ENCODE peak calls at places on chromosomes 11 and 22, in four cellular contexts. One of them, this sample, is unnamed.

GRCh38 chr22:31206896-31207687 is 5.0 kb upstream of the LIMK2 start:
- DNase-seq in activated CD4-positive, alpha-beta T cell treated with anti-CD3 and anti-CD28 coated beads for 48 hours: peak
- DNase-seq in activated CD8-positive, alpha-beta T cell treated with anti-CD3 and anti-CD28 coated beads for 36 hours: peak
- DNase-seq in T follicular helper cell: no peak
- DNase-seq in this sample: no peak

GRCh38 chr11:123616505-123617198 is 37.8 kb downstream of the SCN3B start:
- DNase-seq in activated CD4-positive, alpha-beta T cell treated with anti-CD3 and anti-CD28 coated beads for 48 hours: no peak
- DNase-seq in T follicular helper cell: no peak
- DNase-seq in activated CD8-positive, alpha-beta T cell treated with anti-CD3 and anti-CD28 coated beads for 36 hours: no peak
- DNase-seq in this sample: no peak

GRCh38 chr22:39765029-39765428 is 128.5 kb downstream of the ENTHD1 start:
- DNase-seq in T follicular helper cell: no peak
- DNase-seq in activated CD8-positive, alpha-beta T cell treated with anti-CD3 and anti-CD28 coated beads for 36 hours: no peak
- DNase-seq in activated CD4-positive, alpha-beta T cell treated with anti-CD3 and anti-CD28 coated beads for 48 hours: no peak
- DNase-seq in this sample: peak

GRCh38 chr11:79314906-79315689 is 125.7 kb downstream of the TENM4 start:
- DNase-seq in activated CD4-positive, alpha-beta T cell treated with anti-CD3 and anti-CD28 coated beads for 48 hours: no peak
- DNase-seq in T follicular helper cell: no peak
- DNase-seq in activated CD8-positive, alpha-beta T cell treated with anti-CD3 and anti-CD28 coated beads for 36 hours: no peak
- DNase-seq in this sample: no peak

GRCh38 chr11:116951762-116952161 is 114.3 kb upstream of the APOA1 start:
- DNase-seq in T follicular helper cell: no peak
- DNase-seq in activated CD8-positive, alpha-beta T cell treated with anti-CD3 and anti-CD28 coated beads for 36 hours: no peak
- DNase-seq in activated CD4-positive, alpha-beta T cell treated with anti-CD3 and anti-CD28 coated beads for 48 hours: no peak
- DNase-seq in this sample: no peak

GRCh38 chr22:38799265-38800002 is 5.5 kb upstream of the DNAL4 start:
- DNase-seq in activated CD8-positive, alpha-beta T cell treated with anti-CD3 and anti-CD28 coated beads for 36 hours: no peak
- DNase-seq in activated CD4-positive, alpha-beta T cell treated with anti-CD3 and anti-CD28 coated beads for 48 hours: no peak
- DNase-seq in T follicular helper cell: no peak
- DNase-seq in this sample: no peak

GRCh38 chr22:46965552-46966494 is 203.4 kb downstream of the TBC1D22A start:
- DNase-seq in activated CD4-positive, alpha-beta T cell treated with anti-CD3 and anti-CD28 coated beads for 48 hours: no peak
- DNase-seq in T follicular helper cell: no peak
- DNase-seq in activated CD8-positive, alpha-beta T cell treated with anti-CD3 and anti-CD28 coated beads for 36 hours: no peak
- DNase-seq in this sample: no peak

GRCh38 chr22:34914871-34915270 is 151.1 kb upstream of the ISX start:
- DNase-seq in activated CD4-positive, alpha-beta T cell treated with anti-CD3 and anti-CD28 coated beads for 48 hours: no peak
- DNase-seq in T follicular helper cell: no peak
- DNase-seq in activated CD8-positive, alpha-beta T cell treated with anti-CD3 and anti-CD28 coated beads for 36 hours: no peak
- DNase-seq in this sample: no peak

GRCh38 chr11:721913-722811 is 16.1 kb downstream of the EPS8L2 start:
- DNase-seq in T follicular helper cell: peak
- DNase-seq in activated CD8-positive, alpha-beta T cell treated with anti-CD3 and anti-CD28 coated beads for 36 hours: peak
- DNase-seq in activated CD4-positive, alpha-beta T cell treated with anti-CD3 and anti-CD28 coated beads for 48 hours: peak
- DNase-seq in this sample: peak

GRCh38 chr22:44723801-44724200 is 21.8 kb downstream of the PRR5 start:
- DNase-seq in activated CD4-positive, alpha-beta T cell treated with anti-CD3 and anti-CD28 coated beads for 48 hours: no peak
- DNase-seq in T follicular helper cell: no peak
- DNase-seq in activated CD8-positive, alpha-beta T cell treated with anti-CD3 and anti-CD28 coated beads for 36 hours: no peak
- DNase-seq in this sample: peak

GRCh38 chr11:44923796-44924195 is 26.9 kb downstream of the TP53I11 start:
- DNase-seq in T follicular helper cell: no peak
- DNase-seq in activated CD4-positive, alpha-beta T cell treated with anti-CD3 and anti-CD28 coated beads for 48 hours: no peak
- DNase-seq in activated CD8-positive, alpha-beta T cell treated with anti-CD3 and anti-CD28 coated beads for 36 hours: no peak
- DNase-seq in this sample: no peak

GRCh38 chr11:19060629-19061028 is at the start of gene MRGPRX2:
- DNase-seq in T follicular helper cell: no peak
- DNase-seq in activated CD8-positive, alpha-beta T cell treated with anti-CD3 and anti-CD28 coated beads for 36 hours: peak
- DNase-seq in activated CD4-positive, alpha-beta T cell treated with anti-CD3 and anti-CD28 coated beads for 48 hours: peak
- DNase-seq in this sample: no peak

GRCh38 chr11:20090654-20091374 is 69.5 kb downstream of the DBX1 start:
- DNase-seq in activated CD4-positive, alpha-beta T cell treated with anti-CD3 and anti-CD28 coated beads for 48 hours: no peak
- DNase-seq in T follicular helper cell: no peak
- DNase-seq in activated CD8-positive, alpha-beta T cell treated with anti-CD3 and anti-CD28 coated beads for 36 hours: no peak
- DNase-seq in this sample: no peak

GRCh38 chr11:57207160-57207559 is 25.4 kb downstream of the LRRC55 start:
- DNase-seq in T follicular helper cell: no peak
- DNase-seq in activated CD8-positive, alpha-beta T cell treated with anti-CD3 and anti-CD28 coated beads for 36 hours: no peak
- DNase-seq in activated CD4-positive, alpha-beta T cell treated with anti-CD3 and anti-CD28 coated beads for 48 hours: no peak
- DNase-seq in this sample: no peak

GRCh38 chr11:4514196-4514595 is 30.8 kb upstream of the OR52M1 start:
- DNase-seq in activated CD8-positive, alpha-beta T cell treated with anti-CD3 and anti-CD28 coated beads for 36 hours: no peak
- DNase-seq in activated CD4-positive, alpha-beta T cell treated with anti-CD3 and anti-CD28 coated beads for 48 hours: no peak
- DNase-seq in T follicular helper cell: no peak
- DNase-seq in this sample: no peak

GRCh38 chr11:70297341-70297740 is 26.9 kb downstream of the PPFIA1 start:
- DNase-seq in activated CD8-positive, alpha-beta T cell treated with anti-CD3 and anti-CD28 coated beads for 36 hours: no peak
- DNase-seq in activated CD4-positive, alpha-beta T cell treated with anti-CD3 and anti-CD28 coated beads for 48 hours: no peak
- DNase-seq in T follicular helper cell: no peak
- DNase-seq in this sample: no peak

GRCh38 chr11:134981824-134982223 is 569.8 kb upstream of the B3GAT1 start:
- DNase-seq in activated CD4-positive, alpha-beta T cell treated with anti-CD3 and anti-CD28 coated beads for 48 hours: no peak
- DNase-seq in T follicular helper cell: no peak
- DNase-seq in activated CD8-positive, alpha-beta T cell treated with anti-CD3 and anti-CD28 coated beads for 36 hours: no peak
- DNase-seq in this sample: no peak

GRCh38 chr11:8227156-8228152 is 36.2 kb downstream of the LMO1 start:
- DNase-seq in T follicular helper cell: no peak
- DNase-seq in activated CD4-positive, alpha-beta T cell treated with anti-CD3 and anti-CD28 coated beads for 48 hours: no peak
- DNase-seq in activated CD8-positive, alpha-beta T cell treated with anti-CD3 and anti-CD28 coated beads for 36 hours: no peak
- DNase-seq in this sample: no peak

GRCh38 chr22:39630721-39631120 is 60.2 kb downstream of the CACNA1I start:
- DNase-seq in T follicular helper cell: no peak
- DNase-seq in activated CD8-positive, alpha-beta T cell treated with anti-CD3 and anti-CD28 coated beads for 36 hours: no peak
- DNase-seq in activated CD4-positive, alpha-beta T cell treated with anti-CD3 and anti-CD28 coated beads for 48 hours: no peak
- DNase-seq in this sample: no peak

GRCh38 chr22:19597399-19597735 is 73.2 kb upstream of the CLDN5 start:
- DNase-seq in activated CD4-positive, alpha-beta T cell treated with anti-CD3 and anti-CD28 coated beads for 48 hours: peak
- DNase-seq in activated CD8-positive, alpha-beta T cell treated with anti-CD3 and anti-CD28 coated beads for 36 hours: peak
- DNase-seq in T follicular helper cell: peak
- DNase-seq in this sample: peak

GRCh38 chr22:35380537-35381423 is at the start of gene HMOX1:
- DNase-seq in T follicular helper cell: no peak
- DNase-seq in activated CD4-positive, alpha-beta T cell treated with anti-CD3 and anti-CD28 coated beads for 48 hours: peak
- DNase-seq in activated CD8-positive, alpha-beta T cell treated with anti-CD3 and anti-CD28 coated beads for 36 hours: peak
- DNase-seq in this sample: no peak

GRCh38 chr22:30829901-30830550 is 135.4 kb downstream of the OSBP2 start:
- DNase-seq in T follicular helper cell: no peak
- DNase-seq in activated CD8-positive, alpha-beta T cell treated with anti-CD3 and anti-CD28 coated beads for 36 hours: no peak
- DNase-seq in activated CD4-positive, alpha-beta T cell treated with anti-CD3 and anti-CD28 coated beads for 48 hours: no peak
- DNase-seq in this sample: no peak

GRCh38 chr11:31974737-31975136 is 116.1 kb upstream of the RCN1 start:
- DNase-seq in T follicular helper cell: no peak
- DNase-seq in activated CD8-positive, alpha-beta T cell treated with anti-CD3 and anti-CD28 coated beads for 36 hours: no peak
- DNase-seq in activated CD4-positive, alpha-beta T cell treated with anti-CD3 and anti-CD28 coated beads for 48 hours: no peak
- DNase-seq in this sample: no peak

GRCh38 chr11:66124564-66124963 is 54.5 kb downstream of the PACS1 start:
- DNase-seq in activated CD8-positive, alpha-beta T cell treated with anti-CD3 and anti-CD28 coated beads for 36 hours: no peak
- DNase-seq in T follicular helper cell: no peak
- DNase-seq in activated CD4-positive, alpha-beta T cell treated with anti-CD3 and anti-CD28 coated beads for 48 hours: no peak
- DNase-seq in this sample: no peak

GRCh38 chr11:1573077-1573846 is 1.2 kb upstream of the DUSP8 start:
- DNase-seq in activated CD8-positive, alpha-beta T cell treated with anti-CD3 and anti-CD28 coated beads for 36 hours: peak
- DNase-seq in T follicular helper cell: no peak
- DNase-seq in activated CD4-positive, alpha-beta T cell treated with anti-CD3 and anti-CD28 coated beads for 48 hours: peak
- DNase-seq in this sample: no peak